ENCODE peak calls at places on chromosomes 4 and X, in four cellular contexts. One of them, this sample, is unnamed.
A peak's percentile ranks its signal among the peaks of the same experiment; 100 is the strongest.

GRCh38 chr4:88630756-88631155 is 38.5 kb downstream of the HERC3 start:
- DNase-seq in ovary: no peak
- DNase-seq in C1 segment of cervical spinal cord: no peak
- DNase-seq in AG08396: peak; percentile 60
- DNase-seq in this sample: no peak

GRCh38 chrX:68832101-68832416 is 3.2 kb downstream of the EFNB1 start:
- DNase-seq in ovary: peak; percentile 46
- DNase-seq in C1 segment of cervical spinal cord: no peak
- DNase-seq in AG08396: peak; percentile 76
- DNase-seq in this sample: no peak

GRCh38 chrX:150513564-150513963 is 54.9 kb upstream of the MTM1 start:
- DNase-seq in ovary: no peak
- DNase-seq in C1 segment of cervical spinal cord: no peak
- DNase-seq in AG08396: no peak
- DNase-seq in this sample: no peak

GRCh38 chrX:148070504-148070877 is 89.4 kb downstream of the FMR1NB start:
- DNase-seq in ovary: no peak
- DNase-seq in C1 segment of cervical spinal cord: no peak
- DNase-seq in AG08396: no peak
- DNase-seq in this sample: no peak

GRCh38 chr4:41212221-41213203 is 1.8 kb downstream of the APBB2 start:
- DNase-seq in ovary: peak; percentile 37
- DNase-seq in C1 segment of cervical spinal cord: peak; percentile 41
- DNase-seq in AG08396: peak; percentile 59
- DNase-seq in this sample: no peak

GRCh38 chrX:1164322-1165288 is 47.8 kb downstream of the CRLF2 start:
- DNase-seq in ovary: no peak
- DNase-seq in C1 segment of cervical spinal cord: no peak
- DNase-seq in AG08396: peak; percentile 15
- DNase-seq in this sample: no peak

GRCh38 chr4:73450398-73451004 is 14.5 kb downstream of the AFP start:
- DNase-seq in ovary: peak; percentile 38
- DNase-seq in C1 segment of cervical spinal cord: no peak
- DNase-seq in AG08396: peak; percentile 52
- DNase-seq in this sample: no peak

GRCh38 chr4:145829629-145830395 is 108.8 kb downstream of the ZNF827 start:
- DNase-seq in ovary: no peak
- DNase-seq in C1 segment of cervical spinal cord: no peak
- DNase-seq in AG08396: no peak
- DNase-seq in this sample: no peak

GRCh38 chr4:5750052-5750950 is 39.3 kb downstream of the EVC start:
- DNase-seq in ovary: no peak
- DNase-seq in C1 segment of cervical spinal cord: no peak
- DNase-seq in AG08396: peak; percentile 38
- DNase-seq in this sample: no peak

GRCh38 chrX:7083468-7084396 is 63.8 kb upstream of the STS start:
- DNase-seq in ovary: no peak
- DNase-seq in C1 segment of cervical spinal cord: no peak
- DNase-seq in AG08396: peak; percentile 75
- DNase-seq in this sample: peak; percentile 51

GRCh38 chr4:128155231-128155855 is 94.2 kb downstream of the LARP1B start:
- DNase-seq in ovary: no peak
- DNase-seq in C1 segment of cervical spinal cord: no peak
- DNase-seq in AG08396: no peak
- DNase-seq in this sample: no peak

GRCh38 chr4:182245041-182245440 is 1.8 kb downstream of the TENM3 start:
- DNase-seq in ovary: no peak
- DNase-seq in C1 segment of cervical spinal cord: no peak
- DNase-seq in AG08396: no peak
- DNase-seq in this sample: no peak

GRCh38 chr4:14196141-14196540 is 568.6 kb upstream of the BOD1L1 start:
- DNase-seq in ovary: no peak
- DNase-seq in C1 segment of cervical spinal cord: no peak
- DNase-seq in AG08396: peak; percentile 54
- DNase-seq in this sample: peak; percentile 33

GRCh38 chrX:71809886-71810285 is 46.7 kb downstream of the CXorf49B start:
- DNase-seq in ovary: no peak
- DNase-seq in C1 segment of cervical spinal cord: no peak
- DNase-seq in AG08396: no peak
- DNase-seq in this sample: no peak

GRCh38 chrX:123648028-123648810 is 84.6 kb downstream of the THOC2 start:
- DNase-seq in ovary: no peak
- DNase-seq in C1 segment of cervical spinal cord: no peak
- DNase-seq in AG08396: peak; percentile 27
- DNase-seq in this sample: peak; percentile 64

GRCh38 chr4:153257151-153257620 is 52.9 kb downstream of the TRIM2 start:
- DNase-seq in ovary: peak; percentile 38
- DNase-seq in C1 segment of cervical spinal cord: peak; percentile 32
- DNase-seq in AG08396: peak; percentile 80
- DNase-seq in this sample: no peak

GRCh38 chr4:15427126-15427525 is 707 bp upstream of the C1QTNF7 start:
- DNase-seq in ovary: no peak
- DNase-seq in C1 segment of cervical spinal cord: no peak
- DNase-seq in AG08396: no peak
- DNase-seq in this sample: no peak

GRCh38 chr4:173367946-173368345 is 2.8 kb upstream of the SAP30 start:
- DNase-seq in ovary: no peak
- DNase-seq in C1 segment of cervical spinal cord: no peak
- DNase-seq in AG08396: peak; percentile 6
- DNase-seq in this sample: no peak

GRCh38 chr4:26252349-26252748 is 68.5 kb upstream of the RBPJ start:
- DNase-seq in ovary: no peak
- DNase-seq in C1 segment of cervical spinal cord: no peak
- DNase-seq in AG08396: no peak
- DNase-seq in this sample: no peak

This sample was measured in brain pericyte.